ENCODE peak calls at places on chromosome 2, in five cellular contexts. One of them, this sample, is unnamed.

GRCh38 chr2:212364106-212364505 is 174.5 kb downstream of the ERBB4 start:
- DNase-seq in T-helper 2 cell: no peak
- DNase-seq in EL: peak
- DNase-seq in hepatocyte: no peak
- DNase-seq in T-cell: no peak
- DNase-seq in this sample: no peak

GRCh38 chr2:86226780-86227520 is 27.7 kb downstream of the MRPL35 start:
- DNase-seq in T-cell: no peak
- DNase-seq in EL: no peak
- DNase-seq in T-helper 2 cell: no peak
- DNase-seq in hepatocyte: no peak
- DNase-seq in this sample: no peak

GRCh38 chr2:84779781-84780180 is 101.1 kb downstream of the TRABD2A start:
- DNase-seq in EL: no peak
- DNase-seq in hepatocyte: no peak
- DNase-seq in T-cell: no peak
- DNase-seq in T-helper 2 cell: no peak
- DNase-seq in this sample: no peak

GRCh38 chr2:56177420-56178220 is 6.2 kb upstream of the CCDC85A start:
- DNase-seq in hepatocyte: no peak
- DNase-seq in T-cell: no peak
- DNase-seq in T-helper 2 cell: peak
- DNase-seq in EL: no peak
- DNase-seq in this sample: no peak

GRCh38 chr2:173300458-173300857 is 54.2 kb upstream of the CDCA7 start:
- DNase-seq in T-helper 2 cell: no peak
- DNase-seq in T-cell: no peak
- DNase-seq in EL: no peak
- DNase-seq in hepatocyte: peak
- DNase-seq in this sample: no peak

GRCh38 chr2:95057535-95058453 is 32.3 kb downstream of the MAL start:
- DNase-seq in EL: no peak
- DNase-seq in T-cell: no peak
- DNase-seq in T-helper 2 cell: no peak
- DNase-seq in hepatocyte: no peak
- DNase-seq in this sample: no peak

GRCh38 chr2:119629323-119629825 is 49.6 kb upstream of the TMEM177 start:
- DNase-seq in EL: no peak
- DNase-seq in hepatocyte: no peak
- DNase-seq in T-helper 2 cell: no peak
- DNase-seq in T-cell: no peak
- DNase-seq in this sample: no peak

GRCh38 chr2:168211664-168212163 is 35.7 kb downstream of the STK39 start:
- DNase-seq in hepatocyte: no peak
- DNase-seq in T-helper 2 cell: peak
- DNase-seq in EL: no peak
- DNase-seq in T-cell: no peak
- DNase-seq in this sample: no peak

GRCh38 chr2:118844261-118845004 is 3.0 kb downstream of the EN1 start:
- DNase-seq in T-helper 2 cell: no peak
- DNase-seq in EL: no peak
- DNase-seq in hepatocyte: no peak
- DNase-seq in T-cell: no peak
- DNase-seq in this sample: no peak

GRCh38 chr2:144942516-144943256 is 422.8 kb upstream of the ZEB2 start:
- DNase-seq in hepatocyte: peak
- DNase-seq in T-cell: no peak
- DNase-seq in T-helper 2 cell: no peak
- DNase-seq in EL: peak
- DNase-seq in this sample: no peak

GRCh38 chr2:217756375-217757107 is 246.3 kb downstream of the TNS1 start:
- DNase-seq in EL: peak
- DNase-seq in T-helper 2 cell: peak
- DNase-seq in T-cell: peak
- DNase-seq in hepatocyte: peak
- DNase-seq in this sample: peak

GRCh38 chr2:72719416-72719815 is 106.4 kb downstream of the EXOC6B start:
- DNase-seq in hepatocyte: peak
- DNase-seq in T-helper 2 cell: no peak
- DNase-seq in T-cell: no peak
- DNase-seq in EL: peak
- DNase-seq in this sample: no peak

GRCh38 chr2:72956936-72957335 is 39.6 kb downstream of the EMX1 start:
- DNase-seq in T-cell: no peak
- DNase-seq in hepatocyte: no peak
- DNase-seq in T-helper 2 cell: no peak
- DNase-seq in EL: no peak
- DNase-seq in this sample: no peak

GRCh38 chr2:5549061-5549601 is 143.1 kb upstream of the SOX11 start:
- DNase-seq in T-cell: no peak
- DNase-seq in T-helper 2 cell: no peak
- DNase-seq in EL: no peak
- DNase-seq in hepatocyte: peak
- DNase-seq in this sample: no peak

GRCh38 chr2:192357216-192357615 is 162.5 kb upstream of the TMEFF2 start:
- DNase-seq in EL: peak
- DNase-seq in T-helper 2 cell: no peak
- DNase-seq in hepatocyte: no peak
- DNase-seq in T-cell: no peak
- DNase-seq in this sample: no peak

GRCh38 chr2:214193943-214194342 is 216.9 kb upstream of the VWC2L start:
- DNase-seq in T-cell: no peak
- DNase-seq in hepatocyte: no peak
- DNase-seq in T-helper 2 cell: no peak
- DNase-seq in EL: peak
- DNase-seq in this sample: no peak

GRCh38 chr2:7097353-7097895 is 180.2 kb downstream of the RNF144A start:
- DNase-seq in T-cell: peak
- DNase-seq in EL: peak
- DNase-seq in hepatocyte: peak
- DNase-seq in T-helper 2 cell: peak
- DNase-seq in this sample: peak

GRCh38 chr2:46458763-46459505 is 20.4 kb upstream of the TMEM247 start:
- DNase-seq in hepatocyte: no peak
- DNase-seq in T-cell: no peak
- DNase-seq in EL: no peak
- DNase-seq in T-helper 2 cell: no peak
- DNase-seq in this sample: no peak

GRCh38 chr2:42848270-42848669 is 55.9 kb upstream of the HAAO start:
- DNase-seq in T-helper 2 cell: no peak
- DNase-seq in T-cell: no peak
- DNase-seq in hepatocyte: no peak
- DNase-seq in EL: no peak
- DNase-seq in this sample: no peak

GRCh38 chr2:189336276-189336975 is 104.8 kb upstream of the WDR75 start:
- DNase-seq in hepatocyte: no peak
- DNase-seq in T-cell: no peak
- DNase-seq in EL: peak
- DNase-seq in T-helper 2 cell: no peak
- DNase-seq in this sample: no peak

GRCh38 chr2:206378835-206379234 is 64.5 kb upstream of the ADAM23 start:
- DNase-seq in EL: peak
- DNase-seq in T-cell: no peak
- DNase-seq in hepatocyte: no peak
- DNase-seq in T-helper 2 cell: no peak
- DNase-seq in this sample: no peak

GRCh38 chr2:28129955-28130695 is 239.6 kb downstream of the BABAM2 start:
- DNase-seq in T-helper 2 cell: no peak
- DNase-seq in EL: peak
- DNase-seq in T-cell: no peak
- DNase-seq in hepatocyte: no peak
- DNase-seq in this sample: no peak

GRCh38 chr2:176614930-176615329 is 345.7 kb downstream of the MTX2 start:
- DNase-seq in EL: no peak
- DNase-seq in T-cell: no peak
- DNase-seq in hepatocyte: no peak
- DNase-seq in T-helper 2 cell: no peak
- DNase-seq in this sample: no peak

GRCh38 chr2:217801115-217801531 is 201.7 kb downstream of the TNS1 start:
- DNase-seq in T-cell: no peak
- DNase-seq in T-helper 2 cell: no peak
- DNase-seq in EL: no peak
- DNase-seq in hepatocyte: no peak
- DNase-seq in this sample: no peak

GRCh38 chr2:1775511-1776035 is 31.3 kb upstream of the PXDN start:
- DNase-seq in T-helper 2 cell: no peak
- DNase-seq in T-cell: no peak
- DNase-seq in EL: no peak
- DNase-seq in hepatocyte: no peak
- DNase-seq in this sample: no peak

GRCh38 chr2:8608411-8608954 is 73.4 kb upstream of the ID2 start:
- DNase-seq in EL: peak
- DNase-seq in T-cell: no peak
- DNase-seq in hepatocyte: no peak
- DNase-seq in T-helper 2 cell: peak
- DNase-seq in this sample: no peak

GRCh38 chr2:224086226-224086911 is 47.3 kb upstream of the SERPINE2 start:
- DNase-seq in EL: peak
- DNase-seq in T-helper 2 cell: no peak
- DNase-seq in hepatocyte: no peak
- DNase-seq in T-cell: no peak
- DNase-seq in this sample: no peak

GRCh38 chr2:229974271-229974670 is 52.0 kb downstream of the FBXO36 start:
- DNase-seq in T-helper 2 cell: no peak
- DNase-seq in EL: peak
- DNase-seq in hepatocyte: no peak
- DNase-seq in T-cell: no peak
- DNase-seq in this sample: no peak